ENCODE peak calls at places on chromosomes 6 and 20, in seven cellular contexts. One of them, this sample, is unnamed.
A peak's percentile ranks its signal among the peaks of the same experiment; 100 is the strongest.

GRCh38 chr6:17042422-17043147 is 59.3 kb upstream of the STMND1 start:
- DNase-seq in psoas muscle: no peak
- DNase-seq in uterus: no peak
- DNase-seq in dorsolateral prefrontal cortex: peak; percentile 58
- DNase-seq in sigmoid colon: no peak
- DNase-seq in astrocyte: peak; percentile 56
- DNase-seq in brain microvascular endothelial cell: peak; percentile 48
- DNase-seq in this sample: no peak

GRCh38 chr20:15061955-15062354 is 724.5 kb upstream of the FLRT3 start:
- DNase-seq in brain microvascular endothelial cell: no peak
- DNase-seq in psoas muscle: no peak
- DNase-seq in sigmoid colon: no peak
- DNase-seq in uterus: no peak
- DNase-seq in astrocyte: no peak
- DNase-seq in dorsolateral prefrontal cortex: no peak
- DNase-seq in this sample: no peak

GRCh38 chr6:137044366-137045220 is at the start of gene IL20RA:
- DNase-seq in sigmoid colon: peak; percentile 69
- DNase-seq in psoas muscle: peak; percentile 46
- DNase-seq in astrocyte: no peak
- DNase-seq in dorsolateral prefrontal cortex: peak; percentile 44
- DNase-seq in brain microvascular endothelial cell: no peak
- DNase-seq in uterus: peak; percentile 33
- DNase-seq in this sample: no peak

GRCh38 chr20:49591217-49591865 is 23.4 kb upstream of the PTGIS start:
- DNase-seq in astrocyte: peak; percentile 92
- DNase-seq in psoas muscle: no peak
- DNase-seq in brain microvascular endothelial cell: peak; percentile 47
- DNase-seq in sigmoid colon: no peak
- DNase-seq in uterus: peak; percentile 75
- DNase-seq in dorsolateral prefrontal cortex: no peak
- DNase-seq in this sample: no peak

GRCh38 chr6:6683964-6684363 is 95.4 kb downstream of the LY86 start:
- DNase-seq in astrocyte: no peak
- DNase-seq in uterus: no peak
- DNase-seq in sigmoid colon: no peak
- DNase-seq in psoas muscle: no peak
- DNase-seq in brain microvascular endothelial cell: no peak
- DNase-seq in dorsolateral prefrontal cortex: no peak
- DNase-seq in this sample: no peak

GRCh38 chr6:14983599-14984296 is 262.1 kb upstream of the JARID2 start:
- DNase-seq in astrocyte: no peak
- DNase-seq in dorsolateral prefrontal cortex: no peak
- DNase-seq in uterus: no peak
- DNase-seq in sigmoid colon: no peak
- DNase-seq in psoas muscle: no peak
- DNase-seq in brain microvascular endothelial cell: no peak
- DNase-seq in this sample: no peak

GRCh38 chr20:62856931-62857619 is 4.5 kb downstream of the TCFL5 start:
- DNase-seq in brain microvascular endothelial cell: no peak
- DNase-seq in sigmoid colon: peak; percentile 57
- DNase-seq in dorsolateral prefrontal cortex: no peak
- DNase-seq in psoas muscle: no peak
- DNase-seq in astrocyte: no peak
- DNase-seq in uterus: no peak
- DNase-seq in this sample: peak; percentile 80

GRCh38 chr6:115971785-115972184 is 88.9 kb downstream of the FRK start:
- DNase-seq in dorsolateral prefrontal cortex: no peak
- DNase-seq in uterus: no peak
- DNase-seq in brain microvascular endothelial cell: no peak
- DNase-seq in astrocyte: no peak
- DNase-seq in psoas muscle: no peak
- DNase-seq in sigmoid colon: no peak
- DNase-seq in this sample: no peak

GRCh38 chr6:123604067-123604466 is 32.7 kb downstream of the TRDN start:
- DNase-seq in astrocyte: no peak
- DNase-seq in sigmoid colon: no peak
- DNase-seq in dorsolateral prefrontal cortex: no peak
- DNase-seq in psoas muscle: no peak
- DNase-seq in uterus: no peak
- DNase-seq in brain microvascular endothelial cell: no peak
- DNase-seq in this sample: no peak

GRCh38 chr6:2632368-2632767 is 118.4 kb downstream of the MYLK4 start:
- DNase-seq in sigmoid colon: no peak
- DNase-seq in brain microvascular endothelial cell: no peak
- DNase-seq in dorsolateral prefrontal cortex: no peak
- DNase-seq in astrocyte: peak; percentile 70
- DNase-seq in psoas muscle: no peak
- DNase-seq in uterus: no peak
- DNase-seq in this sample: no peak

GRCh38 chr6:101462576-101462975 is 69.1 kb downstream of the GRIK2 start:
- DNase-seq in brain microvascular endothelial cell: no peak
- DNase-seq in uterus: no peak
- DNase-seq in sigmoid colon: no peak
- DNase-seq in astrocyte: peak; percentile 3
- DNase-seq in psoas muscle: no peak
- DNase-seq in dorsolateral prefrontal cortex: no peak
- DNase-seq in this sample: no peak

GRCh38 chr20:22402990-22403859 is 181.1 kb downstream of the FOXA2 start:
- DNase-seq in brain microvascular endothelial cell: no peak
- DNase-seq in sigmoid colon: no peak
- DNase-seq in psoas muscle: no peak
- DNase-seq in uterus: no peak
- DNase-seq in dorsolateral prefrontal cortex: no peak
- DNase-seq in astrocyte: no peak
- DNase-seq in this sample: no peak

GRCh38 chr6:118709859-118710350 is 58.5 kb upstream of the CEP85L start:
- DNase-seq in astrocyte: peak; percentile 93
- DNase-seq in brain microvascular endothelial cell: peak; percentile 79
- DNase-seq in uterus: no peak
- DNase-seq in dorsolateral prefrontal cortex: no peak
- DNase-seq in psoas muscle: no peak
- DNase-seq in sigmoid colon: no peak
- DNase-seq in this sample: no peak

GRCh38 chr20:6213311-6213710 is 90.5 kb upstream of the FERMT1 start:
- DNase-seq in dorsolateral prefrontal cortex: no peak
- DNase-seq in astrocyte: no peak
- DNase-seq in uterus: no peak
- DNase-seq in brain microvascular endothelial cell: no peak
- DNase-seq in sigmoid colon: no peak
- DNase-seq in psoas muscle: no peak
- DNase-seq in this sample: no peak

GRCh38 chr6:74549746-74550145 is 656.1 kb downstream of the COL12A1 start:
- DNase-seq in astrocyte: no peak
- DNase-seq in brain microvascular endothelial cell: no peak
- DNase-seq in psoas muscle: no peak
- DNase-seq in sigmoid colon: no peak
- DNase-seq in dorsolateral prefrontal cortex: no peak
- DNase-seq in uterus: no peak
- DNase-seq in this sample: no peak

GRCh38 chr20:41694796-41695195 is 76.6 kb upstream of the CHD6 start:
- DNase-seq in psoas muscle: no peak
- DNase-seq in dorsolateral prefrontal cortex: no peak
- DNase-seq in sigmoid colon: no peak
- DNase-seq in astrocyte: no peak
- DNase-seq in uterus: no peak
- DNase-seq in brain microvascular endothelial cell: no peak
- DNase-seq in this sample: no peak

GRCh38 chr20:41690702-41691101 is 72.5 kb upstream of the CHD6 start:
- DNase-seq in uterus: no peak
- DNase-seq in dorsolateral prefrontal cortex: no peak
- DNase-seq in brain microvascular endothelial cell: no peak
- DNase-seq in sigmoid colon: no peak
- DNase-seq in psoas muscle: no peak
- DNase-seq in astrocyte: no peak
- DNase-seq in this sample: no peak

GRCh38 chr20:41696428-41696827 is 78.3 kb upstream of the CHD6 start:
- DNase-seq in sigmoid colon: no peak
- DNase-seq in dorsolateral prefrontal cortex: no peak
- DNase-seq in psoas muscle: no peak
- DNase-seq in brain microvascular endothelial cell: no peak
- DNase-seq in astrocyte: no peak
- DNase-seq in uterus: no peak
- DNase-seq in this sample: no peak

GRCh38 chr20:41693136-41693979 is 75.2 kb upstream of the CHD6 start:
- DNase-seq in dorsolateral prefrontal cortex: peak; percentile 80
- DNase-seq in astrocyte: peak; percentile 79
- DNase-seq in uterus: peak; percentile 78
- DNase-seq in psoas muscle: peak; percentile 76
- DNase-seq in brain microvascular endothelial cell: peak; percentile 72
- DNase-seq in sigmoid colon: peak; percentile 90
- DNase-seq in this sample: peak; percentile 91

GRCh38 chr20:41692479-41693135 is 74.4 kb upstream of the CHD6 start:
- DNase-seq in astrocyte: peak; percentile 24
- DNase-seq in psoas muscle: peak; percentile 84
- DNase-seq in uterus: peak; percentile 87
- DNase-seq in brain microvascular endothelial cell: peak; percentile 22
- DNase-seq in sigmoid colon: peak; percentile 94
- DNase-seq in dorsolateral prefrontal cortex: peak; percentile 86
- DNase-seq in this sample: peak; percentile 91
- H3K27ac ChIP-seq in astrocyte: no peak overlapping the region
- H3K27ac ChIP-seq in psoas muscle: peak overlapping the region; percentile 86
- H3K27ac ChIP-seq in uterus: peak overlapping the region; percentile 93
- H3K27ac ChIP-seq in brain microvascular endothelial cell: no peak overlapping the region
- H3K27ac ChIP-seq in sigmoid colon: peak overlapping the region; percentile 92
- H3K27ac ChIP-seq in dorsolateral prefrontal cortex: peak overlapping the region; percentile 94
- H3K27ac ChIP-seq in this sample: peak overlapping the region; percentile 24

GRCh38 chr20:1735417-1736089 is 78.0 kb upstream of the SIRPG start:
- DNase-seq in sigmoid colon: no peak
- DNase-seq in dorsolateral prefrontal cortex: no peak
- DNase-seq in brain microvascular endothelial cell: no peak
- DNase-seq in astrocyte: no peak
- DNase-seq in psoas muscle: no peak
- DNase-seq in uterus: no peak
- DNase-seq in this sample: peak; percentile 64

GRCh38 chr20:1737134-1737533 is 79.6 kb upstream of the SIRPG start:
- DNase-seq in sigmoid colon: no peak
- DNase-seq in uterus: no peak
- DNase-seq in dorsolateral prefrontal cortex: no peak
- DNase-seq in brain microvascular endothelial cell: no peak
- DNase-seq in psoas muscle: no peak
- DNase-seq in astrocyte: no peak
- DNase-seq in this sample: no peak

DNA sequence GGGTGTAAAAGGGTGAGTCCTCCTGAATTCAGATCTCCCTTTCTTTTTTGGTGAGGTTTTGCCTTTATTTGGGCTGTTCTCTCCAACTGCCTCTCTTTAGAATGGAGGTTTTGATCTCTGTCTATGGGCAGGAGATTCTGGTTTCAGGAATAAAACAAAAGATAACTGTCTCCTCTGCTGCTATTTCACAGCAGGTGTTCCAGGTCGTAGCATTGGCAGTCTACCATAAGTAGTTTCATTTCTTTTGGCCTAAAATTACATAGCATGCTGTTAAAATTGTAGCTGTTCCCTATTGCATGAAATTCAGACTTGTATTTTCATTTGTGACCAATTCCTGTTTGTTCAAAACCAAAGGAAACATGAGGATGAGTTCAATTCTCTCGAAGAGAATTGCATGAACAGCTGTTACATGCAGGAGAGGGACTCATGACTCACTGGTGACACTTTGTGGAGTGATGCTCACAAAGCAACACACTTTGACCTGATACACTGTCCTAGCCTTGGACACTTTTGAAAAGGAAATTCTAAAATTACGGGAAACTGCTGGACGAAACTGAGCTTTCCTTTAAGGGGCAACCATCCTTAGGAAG is 76.8 kb upstream of the SIRPG start:
- DNase-seq in uterus: no peak
- DNase-seq in brain microvascular endothelial cell: peak; percentile 4
- DNase-seq in astrocyte: no peak
- DNase-seq in dorsolateral prefrontal cortex: no peak
- DNase-seq in psoas muscle: no peak
- DNase-seq in sigmoid colon: no peak
- DNase-seq in this sample: no peak
- TF ChIP-seq CTCF in uterus: no peak
- TF ChIP-seq CTCF in brain microvascular endothelial cell: no peak
- TF ChIP-seq CTCF in astrocyte: no peak
- TF ChIP-seq CTCF in dorsolateral prefrontal cortex: no peak
- TF ChIP-seq CTCF in psoas muscle: no peak
- TF ChIP-seq CTCF in sigmoid colon: no peak
- TF ChIP-seq CTCF in this sample: peak; percentile 52

DNA sequence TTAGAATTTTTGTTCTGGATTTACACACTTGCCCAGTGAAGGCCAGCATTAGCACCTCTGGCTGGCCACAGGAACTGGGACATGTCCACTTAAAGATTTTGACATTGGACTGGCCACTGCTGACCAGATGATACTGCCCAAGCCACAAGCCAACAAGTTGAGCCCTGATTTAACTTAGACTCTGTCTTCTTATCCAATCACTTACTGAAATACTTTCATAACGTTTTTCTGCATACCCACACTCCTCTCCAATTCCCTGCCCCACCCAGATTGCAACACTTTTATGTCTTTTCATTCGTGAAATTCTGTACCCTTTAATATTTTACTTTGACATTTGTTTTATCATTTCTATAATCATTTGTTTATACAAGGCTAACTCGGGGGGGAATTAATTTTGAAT is 170.3 kb upstream of the TAB2 start:
- DNase-seq in uterus: no peak
- DNase-seq in sigmoid colon: no peak
- DNase-seq in astrocyte: no peak
- DNase-seq in brain microvascular endothelial cell: no peak
- DNase-seq in psoas muscle: no peak
- DNase-seq in dorsolateral prefrontal cortex: no peak
- DNase-seq in this sample: no peak
- H3K27ac ChIP-seq in uterus: no peak overlapping the region
- H3K27ac ChIP-seq in sigmoid colon: no peak overlapping the region
- H3K27ac ChIP-seq in astrocyte: no peak overlapping the region
- H3K27ac ChIP-seq in brain microvascular endothelial cell: no peak overlapping the region
- H3K27ac ChIP-seq in psoas muscle: no peak overlapping the region
- H3K27ac ChIP-seq in dorsolateral prefrontal cortex: no peak overlapping the region
- H3K27ac ChIP-seq in this sample: no peak overlapping the region

DNA sequence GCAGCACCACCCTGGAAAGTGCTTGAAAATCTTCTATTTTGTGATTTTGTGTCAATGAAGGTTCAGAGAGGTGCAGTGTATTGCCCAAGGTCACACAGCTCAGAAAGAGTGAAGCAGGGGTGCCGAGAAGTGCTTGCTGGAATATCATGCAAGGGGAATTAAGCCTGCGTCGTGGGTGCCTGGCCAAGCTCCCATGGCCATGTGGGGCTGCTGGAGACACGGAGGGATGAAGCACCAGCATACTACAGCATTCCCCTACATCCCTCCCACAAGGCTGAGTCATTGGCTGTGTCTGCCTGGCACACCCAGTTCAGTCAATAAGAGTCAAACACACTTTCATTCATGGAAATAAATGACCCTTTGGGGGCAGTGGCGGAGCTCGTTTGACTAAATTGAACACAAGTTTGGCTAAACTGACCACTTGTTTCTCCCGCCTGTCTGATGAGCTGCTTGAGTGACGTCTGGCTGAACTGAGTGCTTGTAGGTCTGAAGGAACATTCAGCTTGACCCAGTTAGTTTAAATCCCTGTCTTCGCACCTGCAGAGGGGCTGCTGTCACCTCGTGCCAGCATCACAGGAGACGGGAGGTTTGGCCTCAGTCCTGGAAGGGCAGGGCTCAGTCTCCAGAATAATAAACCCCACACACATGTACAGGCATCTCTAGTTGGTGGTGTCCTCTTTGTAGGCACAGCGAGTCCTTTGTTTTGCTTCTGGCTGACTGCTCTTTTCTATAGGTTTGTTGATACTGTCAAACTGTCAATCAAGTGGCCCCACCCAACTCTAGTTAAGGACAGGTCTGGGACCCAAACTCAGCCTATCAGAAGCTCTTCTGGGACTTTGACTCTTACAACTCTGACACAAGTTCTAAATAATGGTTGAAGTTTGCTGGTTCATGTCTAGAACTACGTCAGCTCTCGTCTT is 8.4 kb upstream of the TGM2 start:
- DNase-seq in uterus: no peak
- DNase-seq in astrocyte: peak; percentile 93
- DNase-seq in sigmoid colon: peak; percentile 67
- DNase-seq in dorsolateral prefrontal cortex: no peak
- DNase-seq in brain microvascular endothelial cell: peak; percentile 94
- DNase-seq in psoas muscle: peak; percentile 51
- DNase-seq in this sample: peak; percentile 99
- TF ChIP-seq CTCF in uterus: no peak
- TF ChIP-seq CTCF in astrocyte: peak; percentile 3
- TF ChIP-seq CTCF in sigmoid colon: no peak
- TF ChIP-seq CTCF in dorsolateral prefrontal cortex: no peak
- TF ChIP-seq CTCF in brain microvascular endothelial cell: peak; percentile 23
- TF ChIP-seq CTCF in psoas muscle: no peak
- TF ChIP-seq CTCF in this sample: peak; percentile 97

This sample was measured in RWPE2.